ENCODE peak calls at places on chromosomes 16 and 17, in seven cellular contexts. B, T, Z, C, J, N and P are unnamed samples. For H3K4me1, the result is how much of the 10 kb centered on the place peaks cover.

GRCh38 chr17:57869599-57870282 is 19.9 kb upstream of the MRPS23 start:
- DNase-seq in B (no peak), T (no peak), Z (no peak), C (no peak), J (no peak), N (no peak), P (no peak)

GRCh38 chr17:27778193-27778592 is 22.1 kb downstream of the NOS2 start:
- DNase-seq in B (no peak), T (no peak), Z (no peak), C (no peak), J (no peak), N (no peak), P (no peak)

GRCh38 chr16:85425061-85425662 is 188.0 kb upstream of the GSE1 start:
- DNase-seq in B (peak), T (no peak), Z (no peak), C (no peak), J (peak), N (no peak), P (no peak)

GRCh38 chr16:87747626-87748025 is 18.2 kb downstream of the KLHDC4 start:
- DNase-seq in B (no peak), T (no peak), Z (peak), C (no peak), J (no peak), N (no peak), P (no peak)

GRCh38 chr17:67680445-67681224 is 37.1 kb upstream of the NOL11 start:
- DNase-seq in B (no peak), T (no peak), Z (no peak), C (no peak), J (no peak), N (no peak), P (no peak)

GRCh38 chr17:8629371-8630226 is 926 bp downstream of the MYH10 start:
- DNase-seq in B (peak), T (no peak), Z (peak), C (peak), J (peak), N (peak), P (peak)

GRCh38 chr17:82689077-82689476 is 9.4 kb downstream of the RAB40B start:
- DNase-seq in B (no peak), T (no peak), Z (no peak), C (no peak), J (no peak), N (no peak), P (no peak)

GRCh38 chr16:71919033-71919432 is 23.7 kb downstream of the IST1 start:
- DNase-seq in B (no peak), T (no peak), Z (no peak), C (peak), J (no peak), N (no peak), P (no peak)

GRCh38 chr17:59641799-59642484 is 22.2 kb downstream of the CLTC start:
- DNase-seq in B (no peak), T (no peak), Z (no peak), C (no peak), J (no peak), N (no peak), P (no peak)

GRCh38 chr17:41301204-41301790 is 1.4 kb downstream of the KRTAP29-1 start:
- DNase-seq in B (no peak), T (no peak), Z (no peak), C (no peak), J (no peak), N (no peak), P (no peak)

GRCh38 chr16:60367739-60368138 is 1633.6 kb upstream of the GOT2 start:
- DNase-seq in B (no peak), T (no peak), Z (no peak), C (no peak), J (no peak), N (no peak), P (no peak)

GRCh38 chr16:65833171-65833871 is 533.2 kb upstream of the CDH5 start:
- DNase-seq in B (no peak), T (no peak), Z (no peak), C (no peak), J (no peak), N (no peak), P (no peak)

GRCh38 chr17:80374732-80375118 is 40.2 kb upstream of the ENDOV start:
- DNase-seq in B (no peak), T (no peak), Z (no peak), C (no peak), J (no peak), N (no peak), P (no peak)

GRCh38 chr17:50634915-50635719 is 436 bp downstream of the ABCC3 start:
- DNase-seq in B (no peak), T (no peak), Z (peak), C (no peak), J (no peak), N (no peak), P (no peak)

GRCh38 chr17:39553326-39553945 is 54.3 kb downstream of the NEUROD2 start:
- DNase-seq in B (no peak), T (no peak), Z (no peak), C (no peak), J (no peak), N (peak), P (no peak)

GRCh38 chr17:77408284-77408683 is 267.5 kb downstream of the SEC14L1 start:
- DNase-seq in B (no peak), T (no peak), Z (no peak), C (peak), J (no peak), N (no peak), P (no peak)

GRCh38 chr17:53122966-53123365 is 699.8 kb upstream of the KIF2B start:
- DNase-seq in B (no peak), T (no peak), Z (no peak), C (no peak), J (no peak), N (no peak), P (no peak)

GRCh38 chr17:4573115-4573514 is 11.2 kb upstream of the SMTNL2 start:
- DNase-seq in B (no peak), T (no peak), Z (no peak), C (no peak), J (no peak), N (no peak), P (no peak)

GRCh38 chr16:11635679-11636171 is 32.5 kb upstream of the SNN start:
- DNase-seq in B (no peak), T (no peak), Z (no peak), C (no peak), J (no peak), N (no peak), P (no peak)

GRCh38 chr17:32998893-32999240 is 7.2 kb downstream of the SPACA3 start:
- DNase-seq in B (no peak), T (no peak), Z (no peak), C (no peak), J (no peak), N (no peak), P (no peak)

GRCh38 chr16:47634126-47634525 is 173.0 kb downstream of the PHKB start:
- DNase-seq in B (no peak), T (no peak), Z (no peak), C (no peak), J (no peak), N (no peak), P (no peak)

GRCh38 chr16:12750554-12750918 is 53.2 kb downstream of the CPPED1 start:
- DNase-seq in B (no peak), T (no peak), Z (no peak), C (no peak), J (no peak), N (no peak), P (no peak)

GRCh38 chr17:3985800-3986199 is 21.6 kb upstream of the ATP2A3 start:
- DNase-seq in B (no peak), T (no peak), Z (no peak), C (no peak), J (no peak), N (peak), P (no peak)

GRCh38 chr16:65212791-65213190 is 90.9 kb upstream of the CDH11 start:
- DNase-seq in B (no peak), T (no peak), Z (no peak), C (no peak), J (no peak), N (no peak), P (no peak)

GRCh38 chr17:38456031-38456815 is 28.0 kb downstream of the ARHGAP23 start:
- DNase-seq in B (no peak), T (no peak), Z (no peak), C (no peak), J (no peak), N (peak), P (no peak)

GRCh38 chr16:89155184-89155679 is 16.3 kb upstream of the CDH15 start:
- DNase-seq in B (peak), T (peak), Z (no peak), C (peak), J (no peak), N (peak), P (peak)

GRCh38 chr17:16989953-16990860 is 18.3 kb upstream of the TNFRSF13B start:
- DNase-seq in B (peak), T (no peak), Z (no peak), C (no peak), J (no peak), N (no peak), P (no peak)

GRCh38 chr17:74601944-74602572 is 10.0 kb upstream of the CD300LD start:
- DNase-seq in B (no peak), T (no peak), Z (peak), C (peak), J (no peak), N (peak), P (no peak)

GRCh38 chr16:10362077-10362863 is 23.6 kb upstream of the ATF7IP2 start:
- DNase-seq in B (no peak), T (no peak), Z (no peak), C (no peak), J (peak), N (no peak), P (no peak)

GRCh38 chr17:83124871-83125514 is 45.6 kb downstream of the METRNL start:
- DNase-seq in B (peak), T (no peak), Z (no peak), C (no peak), J (peak), N (no peak), P (peak)

DNA sequence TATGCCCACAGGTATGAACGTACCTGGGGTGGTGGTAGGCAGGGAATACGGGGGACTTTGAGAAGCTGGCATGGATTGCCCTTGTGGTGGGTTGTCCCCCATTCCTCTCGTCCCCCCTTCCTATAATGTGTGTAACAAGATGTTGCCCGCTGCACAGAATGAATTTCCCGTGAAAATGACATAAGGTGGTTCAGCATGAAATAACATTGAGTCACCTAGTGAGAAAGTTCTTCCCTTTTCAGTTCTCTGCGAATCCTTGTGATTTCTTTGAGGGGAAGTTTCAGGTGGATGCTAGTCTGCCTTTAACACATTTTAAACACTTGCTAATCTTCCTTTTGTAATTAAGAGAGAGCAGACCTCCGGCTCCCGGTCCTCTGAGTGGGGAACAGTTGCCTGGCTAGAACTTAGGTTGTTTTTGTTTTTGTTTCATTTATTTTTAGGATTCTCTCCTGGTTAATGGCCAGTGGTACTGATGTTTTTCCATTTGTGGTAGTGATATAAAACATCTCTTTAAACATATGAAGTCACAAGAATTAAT is 58.9 kb downstream of the RAP1GAP2 start:
- DNase-seq in B (no peak), T (no peak), Z (peak), C (no peak), J (no peak), N (no peak), P (no peak)
- H3K4me3 ChIP-seq in B (no peak), T (peak), Z (peak), C (peak), J (no peak), N (no peak), P (peak)

DNA sequence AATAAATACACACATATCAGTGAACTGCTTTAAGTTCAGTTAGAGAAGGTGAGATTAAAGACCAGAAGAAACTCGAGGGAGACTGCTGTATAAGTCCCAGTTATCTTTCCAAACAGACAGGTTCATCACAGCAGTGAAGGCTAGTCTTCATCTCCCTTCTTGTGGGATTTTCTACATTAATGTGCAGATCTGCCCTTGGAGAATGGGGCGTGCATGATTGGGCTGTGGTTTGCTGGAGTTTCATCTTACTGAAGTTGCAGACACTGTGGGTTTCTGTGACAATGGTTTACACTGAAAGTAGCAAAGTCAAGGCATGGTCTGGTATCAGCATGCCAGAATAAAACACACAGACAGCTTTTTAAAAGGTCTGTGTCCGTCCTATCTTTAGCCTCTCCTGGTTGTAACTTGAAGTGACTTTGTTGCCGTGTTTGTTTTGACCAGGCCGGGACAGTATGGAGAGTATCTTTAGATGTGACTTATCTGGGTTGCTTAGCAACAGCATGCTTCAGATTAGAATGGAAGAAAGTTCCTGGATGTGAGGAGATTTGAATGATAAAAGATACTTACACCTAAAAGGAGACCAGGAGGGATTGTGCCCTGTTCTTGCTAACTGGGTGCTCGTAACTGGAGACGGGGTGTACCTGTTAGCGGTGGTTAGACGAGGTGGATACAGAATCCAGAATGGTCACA is 16.1 kb downstream of the NAA60 start:
- DNase-seq in B (no peak), T (no peak), Z (peak), C (no peak), J (no peak), N (no peak), P (no peak)
- H3K4me1 ChIP-seq in B (half or more), T (half or more), Z (under half), C (half or more), J (half or more), N (under half), P (half or more)

DNA sequence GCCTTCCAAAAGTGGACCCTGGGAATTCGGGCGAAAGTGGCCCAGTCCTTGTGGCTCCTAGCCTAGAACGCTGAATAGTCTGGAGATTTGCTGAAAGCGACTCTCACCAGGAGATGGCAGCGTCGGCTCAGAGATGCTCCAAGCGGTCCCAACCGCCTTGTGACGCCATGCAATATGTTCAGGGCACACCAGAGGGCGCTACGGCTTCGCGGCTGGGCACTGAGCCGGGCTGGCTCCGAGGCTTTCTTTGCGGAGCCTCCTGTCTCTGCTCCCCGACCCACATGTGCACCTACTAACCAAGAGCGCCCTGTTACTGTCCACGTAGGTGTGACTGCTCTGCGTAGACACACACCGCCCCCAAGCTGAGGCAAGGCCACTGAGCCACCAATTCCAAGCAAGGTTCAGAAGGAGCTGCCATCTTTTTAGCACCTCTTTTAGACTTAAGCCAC is 36.9 kb downstream of the SYCE1L start:
- DNase-seq in B (peak), T (peak), Z (peak), C (peak), J (peak), N (peak), P (peak)
- TF ChIP-seq POLR2AphosphoS5 in B (no peak), T (no peak), Z (no peak), C (no peak), J (peak), N (peak), P (peak)

DNA sequence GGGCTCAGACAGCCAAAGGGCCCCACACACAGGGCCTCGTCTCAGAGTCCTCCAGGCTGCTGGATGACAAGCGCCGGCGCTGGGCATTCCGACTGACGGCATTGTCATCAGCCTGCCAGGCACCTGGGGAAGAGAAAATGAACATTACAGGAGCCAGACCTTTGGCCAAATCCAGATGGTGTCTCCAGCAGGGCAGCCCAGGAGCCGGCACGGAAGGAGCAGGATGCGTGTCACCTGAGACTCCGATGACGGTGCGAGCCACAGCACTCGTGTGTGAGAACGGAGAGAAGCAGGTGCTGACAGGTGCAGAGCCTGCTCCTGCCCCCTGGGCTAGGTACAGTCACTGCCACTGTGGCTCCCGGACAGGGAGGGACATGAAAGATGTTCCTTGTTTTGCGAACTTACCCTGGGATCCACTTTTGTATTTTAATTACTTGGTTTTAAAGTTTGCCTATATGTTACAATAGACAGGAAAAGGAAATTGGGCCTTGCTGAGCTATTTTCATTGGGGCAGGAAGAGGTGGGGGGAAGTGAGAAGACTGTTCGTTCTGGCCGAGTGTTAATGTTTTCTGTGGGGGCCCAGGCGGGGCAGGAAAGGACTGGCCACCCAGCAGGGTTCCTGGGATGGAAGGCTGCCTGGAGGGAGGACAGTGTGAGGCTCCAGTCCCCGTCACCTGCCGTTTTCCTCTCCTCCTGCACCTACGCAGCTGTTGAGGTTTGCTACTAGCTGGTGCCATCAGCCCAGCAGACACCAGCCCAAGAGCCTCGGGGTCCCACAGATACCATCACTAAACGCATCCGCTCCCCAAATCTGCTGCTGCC is 4.4 kb upstream of the FOXJ1 start:
- DNase-seq in B (peak), T (no peak), Z (peak), C (peak), J (peak), N (peak), P (peak)
- H3K4me3 ChIP-seq in B (no peak), T (no peak), Z (no peak), C (no peak), J (peak), N (no peak), P (no peak)